ENCODE peak calls at places on chromosomes 13 and 19, in four cellular contexts. One of them, this sample, is unnamed.
A peak's percentile ranks its signal among the peaks of the same experiment; 100 is the strongest.

GRCh38 chr13:101751488-101751887 is 299.0 kb downstream of the ITGBL1 start:
- DNase-seq in renal cortical epithelial cell: peak; percentile 97
- DNase-seq in T1000: peak; percentile 16
- DNase-seq in stimulated activated naive CD8-positive, alpha-beta T cell treated with anti-CD3 and anti-CD28 coated beads, Interleukin-15, Interleukin-2, amounts not matched to agents 100 U/mL and 50 U/mL, for 24 hours: no peak
- DNase-seq in this sample: peak; percentile 46

GRCh38 chr13:46982856-46983582 is 86.2 kb upstream of the HTR2A start:
- DNase-seq in renal cortical epithelial cell: no peak
- DNase-seq in T1000: no peak
- DNase-seq in stimulated activated naive CD8-positive, alpha-beta T cell treated with anti-CD3 and anti-CD28 coated beads, Interleukin-15, Interleukin-2, amounts not matched to agents 100 U/mL and 50 U/mL, for 24 hours: peak; percentile 7
- DNase-seq in this sample: no peak

GRCh38 chr19:38206928-38207327 is 17.1 kb downstream of the DPF1 start:
- DNase-seq in renal cortical epithelial cell: no peak
- DNase-seq in T1000: no peak
- DNase-seq in stimulated activated naive CD8-positive, alpha-beta T cell treated with anti-CD3 and anti-CD28 coated beads, Interleukin-15, Interleukin-2, amounts not matched to agents 100 U/mL and 50 U/mL, for 24 hours: no peak
- DNase-seq in this sample: no peak

GRCh38 chr13:38685974-38686571 is 804 bp upstream of the FREM2 start:
- DNase-seq in renal cortical epithelial cell: peak; percentile 70
- DNase-seq in T1000: no peak
- DNase-seq in stimulated activated naive CD8-positive, alpha-beta T cell treated with anti-CD3 and anti-CD28 coated beads, Interleukin-15, Interleukin-2, amounts not matched to agents 100 U/mL and 50 U/mL, for 24 hours: no peak
- DNase-seq in this sample: peak; percentile 1

GRCh38 chr19:10018786-10019185 is 5.5 kb downstream of the RDH8 start:
- DNase-seq in renal cortical epithelial cell: no peak
- DNase-seq in T1000: no peak
- DNase-seq in stimulated activated naive CD8-positive, alpha-beta T cell treated with anti-CD3 and anti-CD28 coated beads, Interleukin-15, Interleukin-2, amounts not matched to agents 100 U/mL and 50 U/mL, for 24 hours: no peak
- DNase-seq in this sample: no peak

GRCh38 chr13:44365008-44365407 is 8.6 kb upstream of the SERP2 start:
- DNase-seq in renal cortical epithelial cell: peak; percentile 87
- DNase-seq in T1000: no peak
- DNase-seq in stimulated activated naive CD8-positive, alpha-beta T cell treated with anti-CD3 and anti-CD28 coated beads, Interleukin-15, Interleukin-2, amounts not matched to agents 100 U/mL and 50 U/mL, for 24 hours: no peak
- DNase-seq in this sample: no peak

GRCh38 chr19:34767967-34768366 is 5.0 kb downstream of the ZNF599 start:
- DNase-seq in renal cortical epithelial cell: no peak
- DNase-seq in T1000: no peak
- DNase-seq in stimulated activated naive CD8-positive, alpha-beta T cell treated with anti-CD3 and anti-CD28 coated beads, Interleukin-15, Interleukin-2, amounts not matched to agents 100 U/mL and 50 U/mL, for 24 hours: no peak
- DNase-seq in this sample: no peak

GRCh38 chr13:94702181-94703041 is 9.9 kb downstream of the SOX21 start:
- DNase-seq in renal cortical epithelial cell: no peak
- DNase-seq in T1000: no peak
- DNase-seq in stimulated activated naive CD8-positive, alpha-beta T cell treated with anti-CD3 and anti-CD28 coated beads, Interleukin-15, Interleukin-2, amounts not matched to agents 100 U/mL and 50 U/mL, for 24 hours: no peak
- DNase-seq in this sample: no peak

GRCh38 chr19:44640518-44640917 is 3.2 kb upstream of the PVR start:
- DNase-seq in renal cortical epithelial cell: peak; percentile 57
- DNase-seq in T1000: no peak
- DNase-seq in stimulated activated naive CD8-positive, alpha-beta T cell treated with anti-CD3 and anti-CD28 coated beads, Interleukin-15, Interleukin-2, amounts not matched to agents 100 U/mL and 50 U/mL, for 24 hours: no peak
- DNase-seq in this sample: no peak

GRCh38 chr19:29526730-29527499 is 1.1 kb downstream of the VSTM2B start:
- DNase-seq in renal cortical epithelial cell: no peak
- DNase-seq in T1000: no peak
- DNase-seq in stimulated activated naive CD8-positive, alpha-beta T cell treated with anti-CD3 and anti-CD28 coated beads, Interleukin-15, Interleukin-2, amounts not matched to agents 100 U/mL and 50 U/mL, for 24 hours: peak; percentile 53
- DNase-seq in this sample: no peak